ENCODE peak calls at places on chromosomes 7 and 10, in nine cellular contexts. S, A, W, M, X, T, R, K and I are unnamed samples. For H3K27me3, the result is how much of the 10 kb centered on the place peaks cover.

GRCh38 chr10:93352638-93353383 is 129.3 kb downstream of the MYOF start:
- DNase-seq in S (no peak), A (peak), W (peak), M (no peak), X (peak), T (no peak), R (peak), K (peak), I (peak)

GRCh38 chr10:48572414-48572813 is 32.5 kb downstream of the ARHGAP22 start:
- DNase-seq in S (no peak), A (peak), W (no peak), M (no peak), X (peak), T (no peak), R (no peak), K (no peak), I (peak)

GRCh38 chr10:125692932-125693847 is 10.2 kb upstream of the TEX36 start:
- DNase-seq in S (no peak), A (peak), W (no peak), M (no peak), X (no peak), T (no peak), R (no peak), K (no peak), I (peak)

GRCh38 chr7:146116452-146117219 is at the start of gene CNTNAP2:
- DNase-seq in S (no peak), A (peak), W (peak), M (no peak), X (peak), T (no peak), R (no peak), K (no peak), I (peak)

GRCh38 chr7:157432541-157432956 is 95.7 kb downstream of the DNAJB6 start:
- DNase-seq in S (no peak), A (peak), W (peak), M (peak), X (peak), T (peak), R (no peak), K (no peak), I (peak)

GRCh38 chr10:3173173-3173878 is 744 bp upstream of the PITRM1 start:
- DNase-seq in S (no peak), A (no peak), W (no peak), M (no peak), X (no peak), T (peak), R (no peak), K (no peak), I (no peak)

GRCh38 chr10:17276756-17277424 is 48.8 kb downstream of the VIM start:
- DNase-seq in S (no peak), A (no peak), W (peak), M (no peak), X (no peak), T (no peak), R (no peak), K (no peak), I (no peak)

GRCh38 chr7:65387893-65388292 is 14.2 kb downstream of the ZNF92 start:
- DNase-seq in S (peak), A (no peak), W (no peak), M (no peak), X (no peak), T (no peak), R (no peak), K (no peak), I (no peak)

GRCh38 chr10:9535744-9536143 is 1481.3 kb downstream of the GATA3 start:
- DNase-seq in S (peak), A (no peak), W (no peak), M (no peak), X (no peak), T (no peak), R (no peak), K (no peak), I (no peak)

GRCh38 chr10:95572451-95572850 is 11.3 kb upstream of the SORBS1 start:
- DNase-seq in S (no peak), A (no peak), W (peak), M (no peak), X (no peak), T (no peak), R (no peak), K (no peak), I (no peak)

GRCh38 chr7:20280475-20281351 is 50.0 kb upstream of the ITGB8 start:
- DNase-seq in S (no peak), A (peak), W (no peak), M (no peak), X (peak), T (no peak), R (no peak), K (peak), I (peak)

GRCh38 chr7:129952653-129953560 is at the start of gene UBE2H:
- DNase-seq in S (peak), A (peak), W (peak), M (peak), X (peak), T (no peak), R (peak), K (peak), I (peak)

GRCh38 chr7:158814637-158815036 is 14.7 kb downstream of the ESYT2 start:
- DNase-seq in S (no peak), A (no peak), W (no peak), M (no peak), X (no peak), T (no peak), R (no peak), K (no peak), I (no peak)

GRCh38 chr7:81687062-81687461 is 82.8 kb downstream of the HGF start:
- DNase-seq in S (no peak), A (no peak), W (no peak), M (no peak), X (peak), T (no peak), R (no peak), K (no peak), I (no peak)

GRCh38 chr10:76436367-76436766 is 1004.9 kb downstream of the LRMDA start:
- DNase-seq in S (no peak), A (no peak), W (no peak), M (no peak), X (no peak), T (no peak), R (no peak), K (no peak), I (no peak)

GRCh38 chr7:131879424-131879823 is 323.0 kb upstream of the PODXL start:
- DNase-seq in S (no peak), A (no peak), W (no peak), M (no peak), X (no peak), T (no peak), R (no peak), K (no peak), I (no peak)

GRCh38 chr10:17599089-17599488 is 18.1 kb downstream of the HACD1 start:
- DNase-seq in S (no peak), A (peak), W (peak), M (no peak), X (peak), T (no peak), R (no peak), K (peak), I (peak)

GRCh38 chr7:27103489-27104226 is 1.2 kb upstream of the HOXA2 start:
- DNase-seq in S (no peak), A (peak), W (peak), M (no peak), X (peak), T (no peak), R (no peak), K (peak), I (no peak)

GRCh38 chr10:113177936-113178335 is 227.9 kb downstream of the TCF7L2 start:
- DNase-seq in S (no peak), A (no peak), W (no peak), M (no peak), X (no peak), T (no peak), R (no peak), K (no peak), I (no peak)

GRCh38 chr10:48577158-48577557 is 27.7 kb downstream of the ARHGAP22 start:
- DNase-seq in S (no peak), A (no peak), W (no peak), M (no peak), X (no peak), T (no peak), R (no peak), K (no peak), I (no peak)

GRCh38 chr7:12729112-12729511 is 41.7 kb downstream of the ARL4A start:
- DNase-seq in S (no peak), A (peak), W (peak), M (no peak), X (peak), T (no peak), R (peak), K (peak), I (peak)

GRCh38 chr7:68984331-68984730 is 613.9 kb upstream of the AUTS2 start:
- DNase-seq in S (no peak), A (no peak), W (no peak), M (no peak), X (no peak), T (no peak), R (no peak), K (no peak), I (no peak)

GRCh38 chr10:49610735-49611165 is 640 bp downstream of the SLC18A3 start:
- DNase-seq in S (no peak), A (no peak), W (no peak), M (no peak), X (no peak), T (no peak), R (no peak), K (no peak), I (no peak)
- TF ChIP-seq EZH2 in S (no peak), A (peak), W (peak), M (no peak), X (peak), T (peak), R (no peak), K (peak), I (peak)

DNA sequence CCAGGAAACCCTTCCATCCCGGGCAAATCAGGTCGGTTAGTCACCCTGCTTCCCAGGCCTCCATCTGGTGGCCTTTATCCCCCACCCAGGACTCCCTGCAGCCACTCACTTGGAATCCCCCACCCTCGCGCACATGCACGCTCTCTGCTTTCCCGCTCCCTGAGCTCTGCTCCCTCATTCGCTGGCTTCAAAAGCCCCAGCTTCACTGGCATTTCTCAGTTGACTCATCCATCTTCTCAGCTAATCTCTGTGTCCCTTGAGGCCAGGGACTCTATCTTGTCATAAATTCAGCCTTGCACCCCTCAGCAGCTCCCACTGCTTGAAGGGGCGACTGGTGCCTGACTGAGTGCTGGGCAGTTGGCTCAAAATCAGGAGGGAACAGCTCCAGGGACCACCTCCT is 41.5 kb upstream of the MXI1 start:
- DNase-seq in S (no peak), A (no peak), W (no peak), M (no peak), X (no peak), T (no peak), R (no peak), K (no peak), I (no peak)
- H3K27me3 ChIP-seq in S (under half), A (under half), W (half or more), M (half or more), X (under half), T (under half), R (under half), K (under half), I (half or more)

DNA sequence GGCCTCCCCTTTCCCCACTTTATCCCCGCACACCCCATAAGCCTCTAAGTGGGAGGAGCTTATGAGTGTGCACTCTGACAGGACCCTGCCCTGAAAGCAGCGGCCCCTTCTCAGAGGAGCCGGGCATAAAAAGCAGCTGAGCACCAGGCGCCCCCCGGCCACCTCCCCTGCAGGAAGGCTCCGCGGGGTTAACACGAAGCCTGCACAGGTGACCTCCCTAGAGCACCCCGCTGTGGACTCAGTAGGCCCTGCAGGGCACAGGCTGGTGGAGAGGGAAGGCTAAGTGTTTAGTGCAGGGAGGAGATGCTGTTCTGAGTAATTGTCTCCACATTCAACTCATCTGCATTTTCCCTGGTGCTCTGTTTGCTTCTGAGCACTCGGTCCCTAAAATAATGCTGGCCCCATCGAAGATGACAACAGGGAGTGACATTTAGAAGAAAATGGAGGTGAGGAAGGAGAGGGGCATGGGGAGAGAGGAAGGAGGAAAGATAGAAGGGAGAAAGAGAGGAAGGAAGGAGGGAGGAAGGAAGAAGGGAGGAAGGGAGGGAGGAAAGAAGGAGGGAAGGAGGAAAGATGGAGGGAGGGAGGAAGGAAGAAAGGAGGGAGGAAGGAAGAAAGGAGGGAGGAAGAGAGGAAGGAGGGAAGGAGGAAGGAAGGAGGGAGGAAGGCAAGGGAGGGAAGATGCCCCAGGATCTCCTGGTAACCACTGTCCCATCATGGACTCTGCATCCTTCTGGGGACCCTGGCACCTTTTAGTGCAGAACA is 25.4 kb upstream of the CNPY1 start:
- DNase-seq in S (no peak), A (no peak), W (no peak), M (no peak), X (no peak), T (no peak), R (no peak), K (no peak), I (no peak)
- H3K9ac ChIP-seq in S (no peak), A (no peak), W (no peak), M (no peak), X (no peak), T (no peak), R (no peak), K (no peak), I (no peak)

GRCh38 chr10:127989481-127989964 is 82.6 kb downstream of the PTPRE start:
- DNase-seq in S (no peak), A (peak), W (no peak), M (no peak), X (no peak), T (no peak), R (no peak), K (peak), I (no peak)
- TF ChIP-seq EZH2 in S (no peak), A (no peak), W (no peak), M (no peak), X (no peak), T (no peak), R (no peak), K (no peak), I (no peak)

GRCh38 chr10:11234857-11235640 is 217.4 kb downstream of the CELF2 start:
- DNase-seq in S (no peak), A (no peak), W (no peak), M (no peak), X (no peak), T (no peak), R (no peak), K (peak), I (peak)

GRCh38 chr10:11232222-11232961 is 214.7 kb downstream of the CELF2 start:
- DNase-seq in S (no peak), A (no peak), W (no peak), M (no peak), X (no peak), T (no peak), R (no peak), K (no peak), I (no peak)

GRCh38 chr10:11230706-11231105 is 213.0 kb downstream of the CELF2 start:
- DNase-seq in S (no peak), A (no peak), W (no peak), M (no peak), X (no peak), T (no peak), R (no peak), K (no peak), I (no peak)

GRCh38 chr10:11229893-11230292 is 212.2 kb downstream of the CELF2 start:
- DNase-seq in S (no peak), A (no peak), W (no peak), M (no peak), X (no peak), T (no peak), R (no peak), K (no peak), I (no peak)

GRCh38 chr10:11231285-11231684 is 213.6 kb downstream of the CELF2 start:
- DNase-seq in S (no peak), A (no peak), W (no peak), M (no peak), X (no peak), T (no peak), R (no peak), K (no peak), I (no peak)
- H3K27me3 ChIP-seq in S (under half), A (under half), W (under half), M (under half), X (under half), T (under half), R (under half), K (under half), I (under half)

DNA sequence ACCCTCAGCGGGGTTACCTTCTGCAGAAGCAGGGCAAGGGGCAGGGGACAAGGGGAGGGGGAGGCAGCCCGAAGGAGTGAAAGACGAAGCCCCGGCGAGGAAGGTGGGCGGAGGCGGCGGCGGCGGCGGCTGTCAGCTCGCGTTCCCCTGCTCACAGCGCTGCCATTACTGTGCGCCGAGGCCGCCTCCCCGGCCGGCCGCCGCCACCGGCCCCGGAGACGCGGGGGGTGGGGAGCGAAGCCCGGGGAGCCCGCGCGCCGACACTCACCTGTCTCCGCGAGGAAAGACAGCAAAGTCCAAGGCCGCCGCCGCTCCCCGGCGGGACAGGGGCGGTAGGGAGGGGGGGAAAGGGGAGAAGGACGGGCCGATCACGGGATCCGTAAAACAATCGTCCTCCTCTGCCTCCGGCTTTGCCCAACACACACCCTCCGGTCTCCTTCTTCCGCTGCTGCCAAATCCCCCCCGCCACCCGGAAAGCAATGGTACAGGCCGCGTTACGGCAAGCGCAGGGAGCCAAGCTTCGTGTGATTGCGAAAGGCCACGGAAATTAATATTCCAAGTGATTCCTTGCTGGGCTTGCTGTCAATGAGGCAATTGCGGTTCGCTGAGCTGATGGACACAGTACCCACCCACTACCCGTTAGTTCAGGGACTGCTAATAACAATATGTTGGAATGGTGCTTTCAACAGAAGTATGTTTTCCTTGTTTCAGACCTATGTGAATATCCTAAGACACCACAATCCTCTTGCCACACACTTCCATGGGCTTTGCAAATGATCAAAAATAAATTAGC is at the start of gene CUL2:
- DNase-seq in S (peak), A (peak), W (peak), M (peak), X (peak), T (peak), R (peak), K (peak), I (peak)
- H3K9ac ChIP-seq in S (peak), A (peak), W (peak), M (peak), X (peak), T (peak), R (peak), K (peak), I (peak)

GRCh38 chr7:143363011-143363937 is 761 bp upstream of the FAM131B start:
- DNase-seq in S (no peak), A (no peak), W (no peak), M (no peak), X (no peak), T (no peak), R (no peak), K (no peak), I (no peak)
- TF ChIP-seq EZH2 in S (no peak), A (peak), W (no peak), M (peak), X (peak), T (peak), R (peak), K (peak), I (peak)